ENCODE peak calls at places on chromosomes 1 and 21, in nine cellular contexts. U is activated CD4-positive, alpha-beta T cell treated with anti-CD3 and anti-CD28 coated beads for 24 hours; B is nephron progenitor cell; C is MG63; X is cardiac muscle cell; F is fibroblast of the aortic adventitia; T is aorta; K is anterior cingulate cortex; E is thoracic aorta. J is an unnamed sample.
A peak's percentile ranks its signal among the peaks of the same experiment; 100 is the strongest.

GRCh38 chr1:62398377-62398776 is 38.5 kb upstream of the USP1 start:
- DNase-seq in C (no peak), X (no peak), F (peak; percentile 67), U (no peak), T (no peak), E (no peak), K (no peak), B (no peak), J (no peak)

GRCh38 chr1:151238467-151238739 is 16.1 kb upstream of the PSMD4 start:
- DNase-seq in K (no peak), X (no peak), F (peak; percentile 88), C (peak; percentile 55), U (no peak), T (no peak), B (no peak), E (no peak), J (no peak)

GRCh38 chr1:38788937-38789336 is 70.6 kb downstream of the RRAGC start:
- DNase-seq in T (no peak), E (no peak), K (no peak), C (no peak), B (no peak), F (no peak), U (no peak), X (no peak), J (no peak)

GRCh38 chr1:1253972-1254666 is 7.6 kb upstream of the C1QTNF12 start:
- DNase-seq in F (no peak), B (no peak), T (no peak), C (no peak), X (no peak), E (no peak), U (no peak), K (no peak), J (no peak)

GRCh38 chr21:27802816-27803475 is 836.1 kb upstream of the ADAMTS5 start:
- DNase-seq in K (no peak), U (no peak), X (peak; percentile 52), C (peak; percentile 5), B (peak; percentile 33), T (no peak), E (no peak), F (peak; percentile 46), J (no peak)

GRCh38 chr1:173150795-173151194 is 56.3 kb downstream of the TNFSF4 start:
- DNase-seq in X (no peak), F (no peak), C (no peak), B (no peak), E (no peak), U (no peak), K (no peak), T (no peak), J (no peak)

GRCh38 chr1:94693029-94693428 is 127.1 kb upstream of the SLC44A3 start:
- DNase-seq in C (no peak), X (no peak), F (no peak), B (no peak), E (no peak), U (no peak), K (no peak), T (no peak), J (no peak)

GRCh38 chr1:207789792-207790787 is 38.2 kb downstream of the CD46 start:
- DNase-seq in E (no peak), T (no peak), K (no peak), C (no peak), B (no peak), X (no peak), U (no peak), F (no peak), J (no peak)

GRCh38 chr1:25651824-25652741 is 35.5 kb downstream of the MAN1C1 start:
- DNase-seq in X (no peak), C (no peak), F (no peak), B (no peak), E (no peak), T (peak; percentile 71), K (peak; percentile 22), U (no peak), J (no peak)

GRCh38 chr1:235632538-235633219 is 16.9 kb downstream of the GNG4 start:
- DNase-seq in K (no peak), F (peak; percentile 67), C (peak; percentile 24), U (no peak), E (no peak), X (no peak), T (no peak), B (no peak), J (no peak)

GRCh38 chr1:62271932-62272728 is 47.1 kb downstream of the KANK4 start:
- DNase-seq in F (no peak), T (no peak), U (peak; percentile 15), E (no peak), K (no peak), B (no peak), X (no peak), C (no peak), J (no peak)

GRCh38 chr1:210650403-210650802 is 321.7 kb downstream of the HHAT start:
- DNase-seq in E (no peak), F (no peak), K (no peak), B (no peak), U (no peak), C (no peak), T (no peak), X (no peak), J (no peak)

GRCh38 chr1:25011966-25012625 is 82.0 kb upstream of the RUNX3 start:
- DNase-seq in K (no peak), U (no peak), F (no peak), E (no peak), C (no peak), X (no peak), T (no peak), B (peak; percentile 22), J (no peak)

GRCh38 chr1:8875216-8875861 is 3.1 kb downstream of the ENO1 start:
- DNase-seq in U (no peak), F (no peak), K (no peak), E (no peak), C (no peak), X (no peak), B (no peak), T (no peak), J (no peak)

GRCh38 chr1:109396971-109397370 is 747 bp downstream of the SORT1 start:
- DNase-seq in X (peak; percentile 21), C (no peak), U (no peak), T (no peak), F (no peak), E (no peak), B (no peak), K (no peak), J (no peak)

GRCh38 chr1:153774780-153775431 is at the start of gene SLC27A3:
- DNase-seq in F (peak; percentile 79), K (peak; percentile 37), E (no peak), X (peak; percentile 54), C (no peak), T (peak; percentile 91), B (peak; percentile 51), U (no peak), J (peak; percentile 90)

J was measured in cardiac septum.